ENCODE peak calls at places on chromosomes 11 and 22, in eight cellular contexts. One of them, this sample, is unnamed.

GRCh38 chr11:70854201-70854600 is 398.2 kb downstream of the SHANK2 start:
- DNase-seq in activated CD8-positive, alpha-beta T cell treated with anti-CD3 and anti-CD28 coated beads for 36 hours: no peak
- DNase-seq in kidney epithelial cell: no peak
- DNase-seq in HFFc6: no peak
- DNase-seq in Calu3: no peak
- DNase-seq in choroid plexus epithelial cell: no peak
- DNase-seq in endothelial cell: no peak
- DNase-seq in body of pancreas: no peak
- DNase-seq in this sample: no peak

GRCh38 chr11:75929706-75930105 is 114.7 kb downstream of the UVRAG start:
- DNase-seq in activated CD8-positive, alpha-beta T cell treated with anti-CD3 and anti-CD28 coated beads for 36 hours: no peak
- DNase-seq in kidney epithelial cell: no peak
- DNase-seq in HFFc6: no peak
- DNase-seq in Calu3: no peak
- DNase-seq in choroid plexus epithelial cell: no peak
- DNase-seq in endothelial cell: no peak
- DNase-seq in body of pancreas: no peak
- DNase-seq in this sample: no peak

GRCh38 chr11:117442869-117443239 is 115.2 kb downstream of the CEP164 start:
- DNase-seq in activated CD8-positive, alpha-beta T cell treated with anti-CD3 and anti-CD28 coated beads for 36 hours: no peak
- DNase-seq in kidney epithelial cell: no peak
- DNase-seq in HFFc6: no peak
- DNase-seq in Calu3: no peak
- DNase-seq in choroid plexus epithelial cell: no peak
- DNase-seq in endothelial cell: no peak
- DNase-seq in body of pancreas: no peak
- DNase-seq in this sample: no peak

GRCh38 chr11:95680169-95680929 is 109.2 kb downstream of the FAM76B start:
- DNase-seq in activated CD8-positive, alpha-beta T cell treated with anti-CD3 and anti-CD28 coated beads for 36 hours: no peak
- DNase-seq in kidney epithelial cell: peak
- DNase-seq in HFFc6: no peak
- DNase-seq in Calu3: no peak
- DNase-seq in choroid plexus epithelial cell: peak
- DNase-seq in endothelial cell: no peak
- DNase-seq in body of pancreas: no peak
- DNase-seq in this sample: peak

GRCh38 chr22:48819232-48819631 is 1008.4 kb downstream of the BRD1 start:
- DNase-seq in activated CD8-positive, alpha-beta T cell treated with anti-CD3 and anti-CD28 coated beads for 36 hours: no peak
- DNase-seq in kidney epithelial cell: no peak
- DNase-seq in HFFc6: no peak
- DNase-seq in Calu3: no peak
- DNase-seq in choroid plexus epithelial cell: no peak
- DNase-seq in endothelial cell: no peak
- DNase-seq in body of pancreas: no peak
- DNase-seq in this sample: no peak

GRCh38 chr11:132519226-132519860 is 1013.0 kb downstream of the OPCML start:
- DNase-seq in activated CD8-positive, alpha-beta T cell treated with anti-CD3 and anti-CD28 coated beads for 36 hours: no peak
- DNase-seq in kidney epithelial cell: no peak
- DNase-seq in HFFc6: peak
- DNase-seq in Calu3: no peak
- DNase-seq in choroid plexus epithelial cell: no peak
- DNase-seq in endothelial cell: no peak
- DNase-seq in body of pancreas: no peak
- DNase-seq in this sample: no peak

GRCh38 chr11:72762641-72763304 is 10.6 kb upstream of the ARAP1 start:
- DNase-seq in activated CD8-positive, alpha-beta T cell treated with anti-CD3 and anti-CD28 coated beads for 36 hours: peak
- DNase-seq in kidney epithelial cell: no peak
- DNase-seq in HFFc6: no peak
- DNase-seq in Calu3: no peak
- DNase-seq in choroid plexus epithelial cell: no peak
- DNase-seq in endothelial cell: no peak
- DNase-seq in body of pancreas: no peak
- DNase-seq in this sample: no peak

GRCh38 chr11:45090607-45091006 is 55.8 kb upstream of the PRDM11 start:
- DNase-seq in activated CD8-positive, alpha-beta T cell treated with anti-CD3 and anti-CD28 coated beads for 36 hours: no peak
- DNase-seq in kidney epithelial cell: no peak
- DNase-seq in HFFc6: no peak
- DNase-seq in Calu3: no peak
- DNase-seq in choroid plexus epithelial cell: no peak
- DNase-seq in endothelial cell: no peak
- DNase-seq in body of pancreas: no peak
- DNase-seq in this sample: no peak

GRCh38 chr11:44191322-44192014 is 96.0 kb downstream of the EXT2 start:
- DNase-seq in activated CD8-positive, alpha-beta T cell treated with anti-CD3 and anti-CD28 coated beads for 36 hours: no peak
- DNase-seq in kidney epithelial cell: no peak
- DNase-seq in HFFc6: no peak
- DNase-seq in Calu3: no peak
- DNase-seq in choroid plexus epithelial cell: no peak
- DNase-seq in endothelial cell: no peak
- DNase-seq in body of pancreas: no peak
- DNase-seq in this sample: no peak

GRCh38 chr11:132848336-132848735 is 684.0 kb downstream of the OPCML start:
- DNase-seq in activated CD8-positive, alpha-beta T cell treated with anti-CD3 and anti-CD28 coated beads for 36 hours: no peak
- DNase-seq in kidney epithelial cell: no peak
- DNase-seq in HFFc6: no peak
- DNase-seq in Calu3: no peak
- DNase-seq in choroid plexus epithelial cell: peak
- DNase-seq in endothelial cell: no peak
- DNase-seq in body of pancreas: no peak
- DNase-seq in this sample: peak

GRCh38 chr11:58152776-58153175 is 27.4 kb upstream of the OR9I1 start:
- DNase-seq in activated CD8-positive, alpha-beta T cell treated with anti-CD3 and anti-CD28 coated beads for 36 hours: no peak
- DNase-seq in kidney epithelial cell: no peak
- DNase-seq in HFFc6: no peak
- DNase-seq in Calu3: no peak
- DNase-seq in choroid plexus epithelial cell: no peak
- DNase-seq in endothelial cell: no peak
- DNase-seq in body of pancreas: no peak
- DNase-seq in this sample: no peak

GRCh38 chr22:48705159-48705916 is 1122.3 kb downstream of the BRD1 start:
- DNase-seq in activated CD8-positive, alpha-beta T cell treated with anti-CD3 and anti-CD28 coated beads for 36 hours: no peak
- DNase-seq in kidney epithelial cell: no peak
- DNase-seq in HFFc6: no peak
- DNase-seq in Calu3: no peak
- DNase-seq in choroid plexus epithelial cell: no peak
- DNase-seq in endothelial cell: no peak
- DNase-seq in body of pancreas: no peak
- DNase-seq in this sample: no peak

GRCh38 chr11:120339394-120339890 is 3.2 kb downstream of the ARHGEF12 start:
- DNase-seq in activated CD8-positive, alpha-beta T cell treated with anti-CD3 and anti-CD28 coated beads for 36 hours: no peak
- DNase-seq in kidney epithelial cell: no peak
- DNase-seq in HFFc6: peak
- DNase-seq in Calu3: peak
- DNase-seq in choroid plexus epithelial cell: peak
- DNase-seq in endothelial cell: peak
- DNase-seq in body of pancreas: no peak
- DNase-seq in this sample: peak

GRCh38 chr22:35971418-35972119 is 57.1 kb downstream of the RBFOX2 start:
- DNase-seq in activated CD8-positive, alpha-beta T cell treated with anti-CD3 and anti-CD28 coated beads for 36 hours: no peak
- DNase-seq in kidney epithelial cell: peak
- DNase-seq in HFFc6: peak
- DNase-seq in Calu3: no peak
- DNase-seq in choroid plexus epithelial cell: peak
- DNase-seq in endothelial cell: no peak
- DNase-seq in body of pancreas: no peak
- DNase-seq in this sample: no peak

GRCh38 chr22:47064416-47064815 is 302.0 kb downstream of the TBC1D22A start:
- DNase-seq in activated CD8-positive, alpha-beta T cell treated with anti-CD3 and anti-CD28 coated beads for 36 hours: no peak
- DNase-seq in kidney epithelial cell: no peak
- DNase-seq in HFFc6: no peak
- DNase-seq in Calu3: no peak
- DNase-seq in choroid plexus epithelial cell: no peak
- DNase-seq in endothelial cell: no peak
- DNase-seq in body of pancreas: peak
- DNase-seq in this sample: no peak

GRCh38 chr11:22471405-22471804 is 133.2 kb downstream of the SLC17A6 start:
- DNase-seq in activated CD8-positive, alpha-beta T cell treated with anti-CD3 and anti-CD28 coated beads for 36 hours: no peak
- DNase-seq in kidney epithelial cell: no peak
- DNase-seq in HFFc6: no peak
- DNase-seq in Calu3: no peak
- DNase-seq in choroid plexus epithelial cell: no peak
- DNase-seq in endothelial cell: no peak
- DNase-seq in body of pancreas: no peak
- DNase-seq in this sample: no peak

GRCh38 chr11:22467741-22468140 is 129.6 kb downstream of the SLC17A6 start:
- DNase-seq in activated CD8-positive, alpha-beta T cell treated with anti-CD3 and anti-CD28 coated beads for 36 hours: no peak
- DNase-seq in kidney epithelial cell: no peak
- DNase-seq in HFFc6: no peak
- DNase-seq in Calu3: no peak
- DNase-seq in choroid plexus epithelial cell: no peak
- DNase-seq in endothelial cell: no peak
- DNase-seq in body of pancreas: no peak
- DNase-seq in this sample: peak

GRCh38 chr11:22474621-22475020 is 136.4 kb downstream of the SLC17A6 start:
- DNase-seq in activated CD8-positive, alpha-beta T cell treated with anti-CD3 and anti-CD28 coated beads for 36 hours: no peak
- DNase-seq in kidney epithelial cell: no peak
- DNase-seq in HFFc6: no peak
- DNase-seq in Calu3: no peak
- DNase-seq in choroid plexus epithelial cell: no peak
- DNase-seq in endothelial cell: no peak
- DNase-seq in body of pancreas: no peak
- DNase-seq in this sample: peak

GRCh38 chr11:22476589-22476988 is 138.4 kb downstream of the SLC17A6 start:
- DNase-seq in activated CD8-positive, alpha-beta T cell treated with anti-CD3 and anti-CD28 coated beads for 36 hours: no peak
- DNase-seq in kidney epithelial cell: no peak
- DNase-seq in HFFc6: no peak
- DNase-seq in Calu3: no peak
- DNase-seq in choroid plexus epithelial cell: no peak
- DNase-seq in endothelial cell: no peak
- DNase-seq in body of pancreas: no peak
- DNase-seq in this sample: no peak

DNA sequence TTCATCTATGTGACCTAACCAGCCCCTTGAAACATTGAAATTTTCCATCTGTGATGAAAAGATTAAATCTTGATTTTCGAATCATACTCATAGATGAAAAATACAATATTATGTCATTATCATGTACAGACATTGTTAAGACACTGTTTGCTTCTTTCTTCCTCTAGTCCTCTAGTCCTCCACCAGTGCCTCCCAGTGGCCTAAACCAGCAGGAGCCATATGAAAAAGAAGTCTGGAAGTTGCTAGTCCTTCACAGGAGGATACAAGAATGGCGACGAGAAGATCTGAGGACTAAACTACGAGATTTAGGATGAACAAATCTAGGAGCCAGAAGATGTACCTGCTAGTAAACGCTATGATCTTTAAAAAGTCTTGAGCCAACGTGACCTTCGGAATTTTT is 134.1 kb downstream of the SLC17A6 start:
- DNase-seq in activated CD8-positive, alpha-beta T cell treated with anti-CD3 and anti-CD28 coated beads for 36 hours: no peak
- DNase-seq in kidney epithelial cell: no peak
- DNase-seq in HFFc6: no peak
- DNase-seq in Calu3: peak
- DNase-seq in choroid plexus epithelial cell: peak
- DNase-seq in endothelial cell: peak
- DNase-seq in body of pancreas: no peak
- DNase-seq in this sample: peak
- TF ChIP-seq CTCF in activated CD8-positive, alpha-beta T cell treated with anti-CD3 and anti-CD28 coated beads for 36 hours: no peak
- TF ChIP-seq CTCF in kidney epithelial cell: peak
- TF ChIP-seq CTCF in HFFc6: no peak
- TF ChIP-seq CTCF in Calu3: no peak
- TF ChIP-seq CTCF in choroid plexus epithelial cell: peak
- TF ChIP-seq CTCF in endothelial cell: no peak
- TF ChIP-seq CTCF in body of pancreas: no peak
- TF ChIP-seq CTCF in this sample: peak

GRCh38 chr11:102111011-102111786 is 952 bp downstream of the YAP1 start:
- DNase-seq in activated CD8-positive, alpha-beta T cell treated with anti-CD3 and anti-CD28 coated beads for 36 hours: peak
- DNase-seq in kidney epithelial cell: no peak
- DNase-seq in HFFc6: peak
- DNase-seq in Calu3: peak
- DNase-seq in choroid plexus epithelial cell: peak
- DNase-seq in endothelial cell: peak
- DNase-seq in body of pancreas: peak
- DNase-seq in this sample: peak

GRCh38 chr11:102112654-102112926 is 2.3 kb downstream of the YAP1 start:
- DNase-seq in activated CD8-positive, alpha-beta T cell treated with anti-CD3 and anti-CD28 coated beads for 36 hours: no peak
- DNase-seq in kidney epithelial cell: no peak
- DNase-seq in HFFc6: no peak
- DNase-seq in Calu3: no peak
- DNase-seq in choroid plexus epithelial cell: no peak
- DNase-seq in endothelial cell: no peak
- DNase-seq in body of pancreas: no peak
- DNase-seq in this sample: no peak

GRCh38 chr11:102110761-102111010 is 439 bp downstream of the YAP1 start:
- DNase-seq in activated CD8-positive, alpha-beta T cell treated with anti-CD3 and anti-CD28 coated beads for 36 hours: no peak
- DNase-seq in kidney epithelial cell: no peak
- DNase-seq in HFFc6: no peak
- DNase-seq in Calu3: no peak
- DNase-seq in choroid plexus epithelial cell: no peak
- DNase-seq in endothelial cell: no peak
- DNase-seq in body of pancreas: no peak
- DNase-seq in this sample: no peak

GRCh38 chr11:102111787-102112653 is 1.8 kb downstream of the YAP1 start:
- DNase-seq in activated CD8-positive, alpha-beta T cell treated with anti-CD3 and anti-CD28 coated beads for 36 hours: peak
- DNase-seq in kidney epithelial cell: no peak
- DNase-seq in HFFc6: peak
- DNase-seq in Calu3: no peak
- DNase-seq in choroid plexus epithelial cell: peak
- DNase-seq in endothelial cell: no peak
- DNase-seq in body of pancreas: peak
- DNase-seq in this sample: peak

GRCh38 chr11:102109896-102110760 is at the start of gene YAP1:
- DNase-seq in activated CD8-positive, alpha-beta T cell treated with anti-CD3 and anti-CD28 coated beads for 36 hours: peak
- DNase-seq in kidney epithelial cell: no peak
- DNase-seq in HFFc6: peak
- DNase-seq in Calu3: peak
- DNase-seq in choroid plexus epithelial cell: peak
- DNase-seq in endothelial cell: peak
- DNase-seq in body of pancreas: peak
- DNase-seq in this sample: peak
- TF ChIP-seq CTCF in activated CD8-positive, alpha-beta T cell treated with anti-CD3 and anti-CD28 coated beads for 36 hours: no peak
- TF ChIP-seq CTCF in kidney epithelial cell: no peak
- TF ChIP-seq CTCF in HFFc6: peak
- TF ChIP-seq CTCF in Calu3: no peak
- TF ChIP-seq CTCF in choroid plexus epithelial cell: no peak
- TF ChIP-seq CTCF in endothelial cell: no peak
- TF ChIP-seq CTCF in body of pancreas: no peak
- TF ChIP-seq CTCF in this sample: no peak

GRCh38 chr22:38724926-38725571 is 19.3 kb downstream of the GTPBP1 start:
- DNase-seq in activated CD8-positive, alpha-beta T cell treated with anti-CD3 and anti-CD28 coated beads for 36 hours: peak
- DNase-seq in kidney epithelial cell: no peak
- DNase-seq in HFFc6: peak
- DNase-seq in Calu3: peak
- DNase-seq in choroid plexus epithelial cell: peak
- DNase-seq in endothelial cell: peak
- DNase-seq in body of pancreas: no peak
- DNase-seq in this sample: peak
- TF ChIP-seq CTCF in activated CD8-positive, alpha-beta T cell treated with anti-CD3 and anti-CD28 coated beads for 36 hours: peak
- TF ChIP-seq CTCF in kidney epithelial cell: peak
- TF ChIP-seq CTCF in HFFc6: peak
- TF ChIP-seq CTCF in Calu3: peak
- TF ChIP-seq CTCF in choroid plexus epithelial cell: peak
- TF ChIP-seq CTCF in endothelial cell: no peak
- TF ChIP-seq CTCF in body of pancreas: peak
- TF ChIP-seq CTCF in this sample: peak

DNA sequence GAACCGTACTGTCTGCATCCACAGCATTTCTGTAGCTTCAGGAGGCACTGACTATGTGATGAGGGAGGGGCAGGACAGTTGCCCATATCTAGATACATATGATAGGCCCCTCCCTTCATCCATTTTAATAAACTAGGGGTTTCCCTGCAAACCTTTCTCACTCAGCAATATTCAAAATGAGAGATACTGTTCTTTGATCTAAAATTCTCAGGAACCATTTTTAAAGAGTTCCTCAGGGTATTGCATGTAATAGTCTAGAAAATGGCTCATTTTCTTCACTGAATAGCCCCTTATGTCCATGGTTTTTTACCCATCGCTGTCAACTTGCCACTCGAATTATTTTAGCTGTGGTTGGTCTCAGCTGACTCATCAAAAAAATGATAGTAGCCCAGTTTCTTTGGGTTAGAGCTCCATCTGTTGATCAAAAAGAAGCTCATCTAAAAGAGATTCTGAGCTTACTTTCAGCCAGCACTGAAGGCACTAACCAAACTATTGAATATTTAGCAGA is 37.0 kb upstream of the DNAJB7 start:
- DNase-seq in activated CD8-positive, alpha-beta T cell treated with anti-CD3 and anti-CD28 coated beads for 36 hours: peak
- DNase-seq in kidney epithelial cell: peak
- DNase-seq in HFFc6: peak
- DNase-seq in Calu3: no peak
- DNase-seq in choroid plexus epithelial cell: peak
- DNase-seq in endothelial cell: no peak
- DNase-seq in body of pancreas: no peak
- DNase-seq in this sample: peak
- TF ChIP-seq CTCF in activated CD8-positive, alpha-beta T cell treated with anti-CD3 and anti-CD28 coated beads for 36 hours: peak
- TF ChIP-seq CTCF in kidney epithelial cell: peak
- TF ChIP-seq CTCF in HFFc6: peak
- TF ChIP-seq CTCF in Calu3: no peak
- TF ChIP-seq CTCF in choroid plexus epithelial cell: peak
- TF ChIP-seq CTCF in endothelial cell: no peak
- TF ChIP-seq CTCF in body of pancreas: no peak
- TF ChIP-seq CTCF in this sample: peak